ENCODE peak calls at places on chromosomes 11 and 22, in six cellular contexts. W is stomach; T is effector memory CD4-positive, alpha-beta T cell; L is GM23338; Z is HCT116; D is tibial artery. R is an unnamed sample. For H3K4me1, the result is how much of the 10 kb centered on the place peaks cover.

GRCh38 chr11:131373326-131373725 is 2.9 kb downstream of the NTM start:
- DNase-seq in W (no peak), T (no peak), L (peak), Z (no peak), D (no peak), R (no peak)

GRCh38 chr11:45543808-45544422 is 121.5 kb downstream of the CHST1 start:
- DNase-seq in W (no peak), T (no peak), L (peak), Z (no peak), D (no peak), R (no peak)

GRCh38 chr11:126195119-126195518 is 16.3 kb downstream of the RPUSD4 start:
- DNase-seq in W (no peak), T (no peak), L (no peak), Z (no peak), D (no peak), R (no peak)

GRCh38 chr22:26848244-26848920 is 191.0 kb downstream of the MIAT start:
- DNase-seq in W (no peak), T (no peak), L (no peak), Z (no peak), D (no peak), R (no peak)

GRCh38 chr22:17167486-17167885 is 8.4 kb upstream of the HDHD5 start:
- DNase-seq in W (peak), T (no peak), L (no peak), Z (no peak), D (no peak), R (no peak)

GRCh38 chr22:43919106-43919965 is 4.3 kb upstream of the PNPLA3 start:
- DNase-seq in W (peak), T (no peak), L (no peak), Z (no peak), D (no peak), R (no peak)

GRCh38 chr11:45662096-45662664 is 3.2 kb downstream of the CHST1 start:
- DNase-seq in W (no peak), T (no peak), L (no peak), Z (no peak), D (no peak), R (no peak)

GRCh38 chr11:43269229-43269928 is 42.4 kb upstream of the API5 start:
- DNase-seq in W (no peak), T (no peak), L (peak), Z (no peak), D (no peak), R (no peak)

GRCh38 chr22:41768420-41768819 is 32.1 kb upstream of the CCDC134 start:
- DNase-seq in W (no peak), T (no peak), L (no peak), Z (no peak), D (no peak), R (no peak)

GRCh38 chr11:130171534-130171933 is 12.0 kb downstream of the ST14 start:
- DNase-seq in W (no peak), T (no peak), L (no peak), Z (no peak), D (no peak), R (no peak)

GRCh38 chr11:134384406-134384805 is 27.6 kb downstream of the B3GAT1 start:
- DNase-seq in W (no peak), T (no peak), L (no peak), Z (no peak), D (no peak), R (no peak)

GRCh38 chr11:35619030-35619753 is 932 bp downstream of the FJX1 start:
- DNase-seq in W (no peak), T (no peak), L (peak), Z (no peak), D (peak), R (peak)

GRCh38 chr11:2272946-2273280 is 2.5 kb upstream of the ASCL2 start:
- DNase-seq in W (no peak), T (no peak), L (no peak), Z (no peak), D (no peak), R (no peak)

GRCh38 chr11:728901-729491 is 18.3 kb upstream of the TALDO1 start:
- DNase-seq in W (no peak), T (no peak), L (no peak), Z (no peak), D (no peak), R (peak)

GRCh38 chr11:100687032-100687629 is at the start of gene ARHGAP42:
- DNase-seq in W (peak), T (no peak), L (peak), Z (no peak), D (peak), R (peak)

GRCh38 chr11:116707250-116707649 is 65.5 kb downstream of the BUD13 start:
- DNase-seq in W (peak), T (no peak), L (peak), Z (no peak), D (no peak), R (peak)

GRCh38 chr11:75142714-75143419 is 8.0 kb upstream of the SLCO2B1 start:
- DNase-seq in W (peak), T (peak), L (peak), Z (peak), D (peak), R (peak)

GRCh38 chr22:35582861-35583670 is 34.1 kb downstream of the MB start:
- DNase-seq in W (peak), T (peak), L (peak), Z (peak), D (peak), R (peak)

GRCh38 chr22:17914474-17914873 is 109.9 kb downstream of the MICAL3 start:
- DNase-seq in W (no peak), T (no peak), L (no peak), Z (no peak), D (no peak), R (no peak)

GRCh38 chr11:69531071-69531716 is 49.7 kb downstream of the LINC01488 start:
- DNase-seq in W (no peak), T (no peak), L (no peak), Z (no peak), D (no peak), R (no peak)

GRCh38 chr11:125370561-125371389 is 125.3 kb downstream of the FEZ1 start:
- DNase-seq in W (no peak), T (no peak), L (peak), Z (no peak), D (no peak), R (no peak)

GRCh38 chr11:69601346-69601975 is 39.5 kb upstream of the CCND1 start:
- DNase-seq in W (no peak), T (no peak), L (no peak), Z (no peak), D (no peak), R (no peak)

GRCh38 chr11:18650859-18651557 is 16.9 kb upstream of the SPTY2D1 start:
- DNase-seq in W (peak), T (peak), L (peak), Z (peak), D (peak), R (no peak)

GRCh38 chr22:19984201-19984753 is 32.3 kb downstream of the ARVCF start:
- DNase-seq in W (no peak), T (no peak), L (no peak), Z (peak), D (peak), R (no peak)

GRCh38 chr11:76339217-76339616 is 41.7 kb downstream of the THAP12 start:
- DNase-seq in W (no peak), T (no peak), L (no peak), Z (no peak), D (peak), R (no peak)

GRCh38 chr22:38272373-38273134 is at the start of gene TMEM184B:
- DNase-seq in W (peak), T (peak), L (peak), Z (peak), D (peak), R (peak)

GRCh38 chr11:94469416-94469815 is 24.2 kb downstream of the MRE11 start:
- DNase-seq in W (no peak), T (no peak), L (no peak), Z (no peak), D (no peak), R (no peak)

GRCh38 chr11:47393163-47394049 is 15.0 kb upstream of the SLC39A13 start:
- DNase-seq in W (no peak), T (no peak), L (no peak), Z (no peak), D (peak), R (no peak)
- H3K4me3 ChIP-seq in W (no peak), T (no peak), L (no peak), Z (no peak), D (no peak), R (no peak)

GRCh38 chr11:114178656-114179055 is 117.5 kb upstream of the NNMT start:
- DNase-seq in W (no peak), T (no peak), L (no peak), Z (no peak), D (no peak), R (no peak)
- H3K4me1 ChIP-seq in W (half or more), T (under half), L (under half), Z (under half), D (half or more), R (half or more)

DNA sequence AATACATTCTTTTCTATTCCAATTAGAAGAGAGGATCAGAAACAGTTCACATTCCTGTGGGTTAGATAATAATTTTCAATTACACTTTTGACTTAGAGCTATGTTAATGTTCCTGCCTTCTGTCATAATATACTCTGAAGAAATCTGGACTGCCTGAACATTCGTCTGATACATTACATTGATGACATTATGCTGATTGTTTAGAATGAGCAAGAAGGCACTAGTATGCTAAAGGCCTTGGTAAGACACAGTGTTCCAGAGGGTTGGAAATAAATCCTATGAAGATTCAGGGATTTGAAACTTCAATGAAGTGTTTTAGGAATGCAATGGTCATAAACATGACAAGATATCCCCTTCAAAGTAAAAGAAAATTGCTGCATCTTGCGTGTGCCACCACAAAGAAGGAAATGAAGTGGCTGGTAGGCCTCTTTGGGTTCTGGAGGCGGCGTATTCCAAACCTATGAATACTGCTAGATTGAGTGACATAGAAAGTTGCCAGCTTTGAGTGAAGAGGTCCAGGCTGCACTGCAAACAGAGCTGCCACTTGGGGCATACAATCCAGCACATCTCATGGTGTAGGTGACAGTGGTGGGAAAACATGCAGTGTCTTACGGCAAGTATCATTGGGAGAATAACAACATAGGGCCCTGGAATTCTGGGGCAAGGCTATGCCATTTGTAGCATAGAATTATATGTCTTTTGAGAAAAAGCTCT is 21.2 kb upstream of the PDE3B start:
- DNase-seq in W (no peak), T (no peak), L (peak), Z (no peak), D (no peak), R (no peak)
- H3K27ac ChIP-seq in W (no peak), T (no peak), L (no peak), Z (no peak), D (no peak), R (no peak)

GRCh38 chr11:66548041-66548440 is 1.3 kb downstream of the ACTN3 start:
- DNase-seq in W (no peak), T (no peak), L (no peak), Z (no peak), D (no peak), R (no peak)
- H3K4me3 ChIP-seq in W (no peak), T (no peak), L (peak), Z (no peak), D (no peak), R (no peak)

GRCh38 chr22:50209893-50210292 is 9.1 kb downstream of the SELENOO start:
- DNase-seq in W (peak), T (peak), L (peak), Z (no peak), D (peak), R (peak)
- H3K4me1 ChIP-seq in W (under half), T (under half), L (under half), Z (under half), D (under half), R (under half)

GRCh38 chr11:16982256-16982671 is 31.9 kb downstream of the PLEKHA7 start:
- DNase-seq in W (peak), T (no peak), L (peak), Z (no peak), D (no peak), R (no peak)
- H3K27ac ChIP-seq in W (peak), T (no peak), L (no peak), Z (no peak), D (no peak), R (peak)

DNA sequence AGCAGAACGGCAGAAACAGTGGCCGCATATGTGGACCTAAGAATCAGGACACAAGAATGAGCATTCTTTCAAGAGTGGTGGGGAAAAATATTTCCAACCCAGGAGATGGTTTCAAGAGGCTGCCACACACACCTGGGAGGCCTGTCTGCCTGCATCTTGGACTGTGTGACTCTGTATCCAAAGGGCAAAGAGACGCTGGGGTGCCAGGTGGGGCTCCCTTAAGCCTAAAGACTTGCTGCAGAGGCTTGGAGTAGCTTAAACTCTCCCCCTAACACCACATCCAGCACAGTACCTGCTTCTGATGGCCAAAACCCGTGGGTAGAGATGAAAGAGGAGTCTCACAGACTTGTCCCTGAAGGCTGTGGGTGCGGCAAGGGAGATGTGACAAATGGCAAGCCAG is 3.5 kb downstream of the CXCR5 start:
- DNase-seq in W (no peak), T (no peak), L (no peak), Z (no peak), D (no peak), R (no peak)
- H3K4me3 ChIP-seq in W (peak), T (peak), L (no peak), Z (no peak), D (peak), R (no peak)

DNA sequence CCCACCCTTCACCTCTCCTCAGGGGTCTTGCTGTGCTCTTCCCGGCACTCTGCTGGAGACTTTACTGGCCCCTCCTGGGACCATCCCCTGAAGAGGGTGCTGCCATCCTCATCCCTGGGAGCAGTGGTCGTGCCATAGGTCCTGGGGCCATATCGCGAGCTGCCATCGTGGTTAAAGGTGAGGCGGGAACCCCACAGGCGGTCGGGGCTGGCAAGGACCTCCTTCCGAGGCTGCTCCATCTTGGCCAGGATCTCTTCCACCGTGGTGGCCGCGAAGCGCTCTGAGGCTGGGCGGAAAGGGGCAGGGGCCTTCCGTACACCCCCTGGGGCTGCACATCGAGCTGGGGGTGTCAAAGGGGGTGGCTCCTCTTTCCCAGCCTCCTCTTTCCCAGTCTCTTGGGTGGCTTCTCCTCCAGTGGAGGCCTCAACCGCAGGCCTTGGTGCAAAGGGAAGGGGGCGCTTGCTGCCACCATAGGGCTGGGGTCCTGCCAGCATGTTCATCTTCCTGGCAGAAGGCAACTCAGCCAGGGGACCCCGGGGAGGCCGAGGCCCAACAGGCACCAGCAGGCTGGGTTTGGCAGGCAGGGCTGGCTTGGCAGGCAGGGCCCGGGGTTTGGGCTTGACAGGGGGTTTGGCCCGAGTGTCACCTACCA is 4.6 kb downstream of the TNKS1BP1 start:
- DNase-seq in W (no peak), T (no peak), L (no peak), Z (no peak), D (no peak), R (peak)
- H3K4me1 ChIP-seq in W (half or more), T (under half), L (under half), Z (under half), D (half or more), R (under half)

DNA sequence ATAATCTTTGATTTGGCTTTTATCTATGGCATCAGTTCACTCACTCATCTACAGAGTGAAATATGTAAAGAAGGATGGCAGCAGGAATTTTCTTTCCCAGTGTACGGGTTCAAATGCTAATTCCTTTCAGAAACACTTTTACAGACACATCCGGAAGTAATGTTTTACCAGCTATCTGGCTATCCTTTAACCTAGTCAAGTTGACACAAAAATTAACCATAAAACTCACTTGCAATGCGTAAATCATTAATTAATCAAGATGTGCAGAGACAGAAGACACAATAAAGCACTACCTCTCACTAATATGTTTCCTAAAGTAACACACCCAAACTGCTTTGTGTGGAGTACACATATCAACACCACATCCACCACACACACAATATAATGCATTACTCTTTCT is 378.9 kb upstream of the ANO3 start:
- DNase-seq in W (no peak), T (no peak), L (no peak), Z (no peak), D (no peak), R (no peak)
- H3K27ac ChIP-seq in W (no peak), T (no peak), L (no peak), Z (no peak), D (no peak), R (no peak)

GRCh38 chr22:50058338-50059184 is 463 bp upstream of the TTLL8 start:
- DNase-seq in W (no peak), T (no peak), L (no peak), Z (no peak), D (no peak), R (no peak)
- H3K4me3 ChIP-seq in W (no peak), T (no peak), L (peak), Z (no peak), D (no peak), R (no peak)